ENCODE peak calls at places on chromosome 12, in four cellular contexts. Z is A549, X is endothelial cell, G is hippocampal formation. M is an unnamed sample.

GRCh38 chr12:111446631-111447570 is 41.2 kb downstream of the SH2B3 start:
- DNase-seq in Z (no peak), X (peak; percentile 2), G (no peak), M (no peak)

GRCh38 chr12:117261267-117261666 is 71.0 kb upstream of the FBXO21 start:
- DNase-seq in Z (peak; percentile 33), X (no peak), G (no peak), M (no peak)

GRCh38 chr12:10669533-10669932 is 4.3 kb downstream of the STYK1 start:
- DNase-seq in Z (no peak), X (no peak), G (no peak), M (no peak)

GRCh38 chr12:122894173-122895121 is 1.5 kb downstream of the VPS37B start:
- DNase-seq in Z (no peak), X (no peak), G (no peak), M (no peak)

GRCh38 chr12:68435816-68436215 is 103.7 kb upstream of the MDM1 start:
- DNase-seq in Z (peak; percentile 42), X (no peak), G (no peak), M (no peak)

GRCh38 chr12:57127101-57127709 is 1.1 kb upstream of the LRP1 start:
- DNase-seq in Z (peak; percentile 79), X (peak; percentile 63), G (peak; percentile 46), M (no peak)

GRCh38 chr12:50458606-50459005 is 46.2 kb upstream of the DIP2B start:
- DNase-seq in Z (no peak), X (no peak), G (no peak), M (peak; percentile 36)

GRCh38 chr12:1873531-1874149 is 44.8 kb downstream of the CACNA2D4 start:
- DNase-seq in Z (no peak), X (no peak), G (no peak), M (no peak)

GRCh38 chr12:80979821-80980220 is 42.1 kb upstream of the LIN7A start:
- DNase-seq in Z (no peak), X (no peak), G (no peak), M (no peak)

GRCh38 chr12:47816646-47817271 is 2.9 kb downstream of the HDAC7 start:
- DNase-seq in Z (no peak), X (peak; percentile 82), G (no peak), M (no peak)

GRCh38 chr12:117853600-117853999 is 115.2 kb downstream of the KSR2 start:
- DNase-seq in Z (peak; percentile 86), X (no peak), G (no peak), M (no peak)

GRCh38 chr12:2401040-2401439 is 348.3 kb downstream of the CACNA1C start:
- DNase-seq in Z (no peak), X (no peak), G (no peak), M (no peak)

GRCh38 chr12:102444093-102444492 is 36.3 kb downstream of the IGF1 start:
- DNase-seq in Z (no peak), X (no peak), G (no peak), M (no peak)

GRCh38 chr12:93741741-93742085 is 64.5 kb downstream of the CRADD start:
- DNase-seq in Z (peak; percentile 25), X (peak; percentile 9), G (peak; percentile 43), M (no peak)

GRCh38 chr12:114812858-114813761 is 129.1 kb upstream of the TBX3 start:
- DNase-seq in Z (peak; percentile 43), X (no peak), G (no peak), M (no peak)

GRCh38 chr12:114692558-114693531 is 8.9 kb upstream of the TBX3 start:
- DNase-seq in Z (no peak), X (no peak), G (no peak), M (no peak)

GRCh38 chr12:49138587-49138986 is 7.4 kb upstream of the TUBA1B start:
- DNase-seq in Z (peak; percentile 37), X (no peak), G (no peak), M (peak; percentile 78)

GRCh38 chr12:105204916-105205315 is 31.1 kb downstream of the APPL2 start:
- DNase-seq in Z (no peak), X (no peak), G (no peak), M (peak; percentile 48)

GRCh38 chr12:71639341-71639760 is 24.3 kb downstream of the ZFC3H1 start:
- DNase-seq in Z (peak; percentile 39), X (peak; percentile 13), G (no peak), M (no peak)

GRCh38 chr12:98797200-98797599 is 152.1 kb downstream of the APAF1 start:
- DNase-seq in Z (no peak), X (no peak), G (no peak), M (no peak)

GRCh38 chr12:39443704-39444234 is 849 bp upstream of the KIF21A start:
- DNase-seq in Z (no peak), X (peak; percentile 4), G (peak; percentile 78), M (peak; percentile 2)

GRCh38 chr12:49868952-49869815 is 26.3 kb upstream of the BCDIN3D start:
- DNase-seq in Z (peak; percentile 22), X (no peak), G (peak; percentile 40), M (no peak)

GRCh38 chr12:121175383-121176119 is 34.4 kb upstream of the P2RX4 start:
- DNase-seq in Z (no peak), X (no peak), G (no peak), M (no peak)

GRCh38 chr12:6951551-6952120 is 480 bp downstream of the PTPN6 start:
- DNase-seq in Z (no peak), X (no peak), G (no peak), M (no peak)

GRCh38 chr12:110141389-110141788 is 17.2 kb downstream of the IFT81 start:
- DNase-seq in Z (no peak), X (no peak), G (no peak), M (no peak)

GRCh38 chr12:131980263-131980662 is 30.5 kb downstream of the EP400 start:
- DNase-seq in Z (peak; percentile 54), X (no peak), G (no peak), M (no peak)

GRCh38 chr12:63994704-63995103 is 150.2 kb downstream of the SRGAP1 start:
- DNase-seq in Z (no peak), X (no peak), G (no peak), M (no peak)

GRCh38 chr12:109386079-109386473 is 38.4 kb downstream of the MYO1H start:
- DNase-seq in Z (no peak), X (no peak), G (no peak), M (no peak)

GRCh38 chr12:101181776-101182175 is 28.3 kb downstream of the SLC5A8 start:
- DNase-seq in Z (no peak), X (no peak), G (no peak), M (no peak)

GRCh38 chr12:26434299-26434915 is 239.0 kb downstream of the SSPN start:
- DNase-seq in Z (peak; percentile 77), X (peak; percentile 41), G (no peak), M (peak; percentile 58)

GRCh38 chr12:80422549-80422948 is 21.5 kb upstream of the PTPRQ start:
- DNase-seq in Z (no peak), X (no peak), G (no peak), M (no peak)

GRCh38 chr12:2341051-2341751 is 288.4 kb downstream of the CACNA1C start:
- DNase-seq in Z (no peak), X (no peak), G (no peak), M (no peak)

GRCh38 chr12:43848786-43849185 is 12.9 kb downstream of the TMEM117 start:
- DNase-seq in Z (peak; percentile 7), X (no peak), G (no peak), M (no peak)

GRCh38 chr12:53625373-53625945 is 723 bp downstream of the ATF7 start:
- DNase-seq in Z (no peak), X (no peak), G (no peak), M (no peak)

GRCh38 chr12:77941396-77941795 is 110.7 kb downstream of the NAV3 start:
- DNase-seq in Z (no peak), X (no peak), G (no peak), M (no peak)

GRCh38 chr12:76030378-76031080 is 1.0 kb downstream of the PHLDA1 start:
- DNase-seq in Z (peak; percentile 70), X (peak; percentile 36), G (peak; percentile 64), M (no peak)

M was measured in COLO829.